ENCODE peak calls at places on chromosomes 5 and 9, in four cellular contexts. One of them, this sample, is unnamed.

GRCh38 chr5:3619584-3619983 is 24.0 kb downstream of the IRX1 start:
- DNase-seq in transverse colon: no peak
- DNase-seq in A549: no peak
- DNase-seq in CD8-positive, alpha-beta T cell: no peak
- DNase-seq in this sample: no peak

GRCh38 chr9:133889498-133890301 is 102.4 kb downstream of the VAV2 start:
- DNase-seq in transverse colon: no peak
- DNase-seq in A549: peak; percentile 25
- DNase-seq in CD8-positive, alpha-beta T cell: no peak
- DNase-seq in this sample: no peak

GRCh38 chr9:129816501-129817435 is 7.2 kb downstream of the TOR1A start:
- DNase-seq in transverse colon: no peak
- DNase-seq in A549: no peak
- DNase-seq in CD8-positive, alpha-beta T cell: no peak
- DNase-seq in this sample: no peak

GRCh38 chr9:123772967-123773366 is 157.0 kb downstream of the DENND1A start:
- DNase-seq in transverse colon: no peak
- DNase-seq in A549: no peak
- DNase-seq in CD8-positive, alpha-beta T cell: no peak
- DNase-seq in this sample: no peak

GRCh38 chr5:50744761-50745160 is 78.3 kb downstream of the PARP8 start:
- DNase-seq in transverse colon: no peak
- DNase-seq in A549: no peak
- DNase-seq in CD8-positive, alpha-beta T cell: no peak
- DNase-seq in this sample: no peak

GRCh38 chr5:157740211-157740610 is 3.3 kb upstream of the LSM11 start:
- DNase-seq in transverse colon: no peak
- DNase-seq in A549: peak; percentile 69
- DNase-seq in CD8-positive, alpha-beta T cell: no peak
- DNase-seq in this sample: no peak

GRCh38 chr9:77926314-77926959 is 105.2 kb downstream of the GNAQ start:
- DNase-seq in transverse colon: no peak
- DNase-seq in A549: no peak
- DNase-seq in CD8-positive, alpha-beta T cell: no peak
- DNase-seq in this sample: no peak

GRCh38 chr5:1522601-1523479 is 920 bp downstream of the LPCAT1 start:
- DNase-seq in transverse colon: peak; percentile 7
- DNase-seq in A549: no peak
- DNase-seq in CD8-positive, alpha-beta T cell: no peak
- DNase-seq in this sample: no peak

GRCh38 chr9:419571-420156 is 205.0 kb downstream of the DOCK8 start:
- DNase-seq in transverse colon: no peak
- DNase-seq in A549: no peak
- DNase-seq in CD8-positive, alpha-beta T cell: no peak
- DNase-seq in this sample: no peak

GRCh38 chr9:16535555-16535954 is 334.9 kb downstream of the BNC2 start:
- DNase-seq in transverse colon: no peak
- DNase-seq in A549: no peak
- DNase-seq in CD8-positive, alpha-beta T cell: no peak
- DNase-seq in this sample: no peak

GRCh38 chr9:126750941-126751725 is 53.7 kb upstream of the ZBTB43 start:
- DNase-seq in transverse colon: no peak
- DNase-seq in A549: no peak
- DNase-seq in CD8-positive, alpha-beta T cell: no peak
- DNase-seq in this sample: no peak

GRCh38 chr5:167951121-167951520 is 340.3 kb upstream of the WWC1 start:
- DNase-seq in transverse colon: no peak
- DNase-seq in A549: no peak
- DNase-seq in CD8-positive, alpha-beta T cell: no peak
- DNase-seq in this sample: no peak

GRCh38 chr5:132086277-132086794 is 12.7 kb downstream of the CSF2 start:
- DNase-seq in transverse colon: no peak
- DNase-seq in A549: peak; percentile 44
- DNase-seq in CD8-positive, alpha-beta T cell: no peak
- DNase-seq in this sample: no peak

GRCh38 chr5:169350759-169351240 is 49.9 kb upstream of the SLIT3 start:
- DNase-seq in transverse colon: no peak
- DNase-seq in A549: peak; percentile 93
- DNase-seq in CD8-positive, alpha-beta T cell: no peak
- DNase-seq in this sample: peak; percentile 25

GRCh38 chr9:97794666-97795065 is 58.4 kb upstream of the FOXE1 start:
- DNase-seq in transverse colon: no peak
- DNase-seq in A549: no peak
- DNase-seq in CD8-positive, alpha-beta T cell: no peak
- DNase-seq in this sample: no peak

GRCh38 chr5:82107277-82107676 is 135.5 kb downstream of the ATG10 start:
- DNase-seq in transverse colon: no peak
- DNase-seq in A549: peak; percentile 3
- DNase-seq in CD8-positive, alpha-beta T cell: no peak
- DNase-seq in this sample: no peak

GRCh38 chr5:132059696-132060500 is 557 bp upstream of the IL3 start:
- DNase-seq in transverse colon: peak; percentile 2
- DNase-seq in A549: no peak
- DNase-seq in CD8-positive, alpha-beta T cell: no peak
- DNase-seq in this sample: peak; percentile 11

GRCh38 chr5:99034336-99034735 is 105.5 kb upstream of the CHD1 start:
- DNase-seq in transverse colon: peak; percentile 72
- DNase-seq in A549: no peak
- DNase-seq in CD8-positive, alpha-beta T cell: no peak
- DNase-seq in this sample: no peak

GRCh38 chr9:68416891-68417570 is 60.6 kb downstream of the PGM5 start:
- DNase-seq in transverse colon: no peak
- DNase-seq in A549: no peak
- DNase-seq in CD8-positive, alpha-beta T cell: no peak
- DNase-seq in this sample: no peak

GRCh38 chr5:169831331-169831730 is 149.0 kb downstream of the INSYN2B start:
- DNase-seq in transverse colon: no peak
- DNase-seq in A549: no peak
- DNase-seq in CD8-positive, alpha-beta T cell: no peak
- DNase-seq in this sample: no peak

GRCh38 chr5:96209829-96210228 is 223.2 kb downstream of the PCSK1 start:
- DNase-seq in transverse colon: no peak
- DNase-seq in A549: no peak
- DNase-seq in CD8-positive, alpha-beta T cell: no peak
- DNase-seq in this sample: no peak

GRCh38 chr9:101601904-101602765 is 7.4 kb upstream of the PPP3R2 start:
- DNase-seq in transverse colon: no peak
- DNase-seq in A549: peak; percentile 47
- DNase-seq in CD8-positive, alpha-beta T cell: no peak
- DNase-seq in this sample: no peak

GRCh38 chr9:3879315-3879714 is 353.5 kb upstream of the RFX3 start:
- DNase-seq in transverse colon: no peak
- DNase-seq in A549: no peak
- DNase-seq in CD8-positive, alpha-beta T cell: no peak
- DNase-seq in this sample: no peak

GRCh38 chr9:6984941-6985578 is 227.3 kb downstream of the KDM4C start:
- DNase-seq in transverse colon: no peak
- DNase-seq in A549: no peak
- DNase-seq in CD8-positive, alpha-beta T cell: no peak
- DNase-seq in this sample: no peak

GRCh38 chr5:54326662-54327145 is 16.3 kb upstream of the ARL15 start:
- DNase-seq in transverse colon: no peak
- DNase-seq in A549: no peak
- DNase-seq in CD8-positive, alpha-beta T cell: no peak
- DNase-seq in this sample: no peak

GRCh38 chr9:89367281-89367680 is 49.0 kb downstream of the SECISBP2 start:
- DNase-seq in transverse colon: no peak
- DNase-seq in A549: no peak
- DNase-seq in CD8-positive, alpha-beta T cell: no peak
- DNase-seq in this sample: no peak

DNA sequence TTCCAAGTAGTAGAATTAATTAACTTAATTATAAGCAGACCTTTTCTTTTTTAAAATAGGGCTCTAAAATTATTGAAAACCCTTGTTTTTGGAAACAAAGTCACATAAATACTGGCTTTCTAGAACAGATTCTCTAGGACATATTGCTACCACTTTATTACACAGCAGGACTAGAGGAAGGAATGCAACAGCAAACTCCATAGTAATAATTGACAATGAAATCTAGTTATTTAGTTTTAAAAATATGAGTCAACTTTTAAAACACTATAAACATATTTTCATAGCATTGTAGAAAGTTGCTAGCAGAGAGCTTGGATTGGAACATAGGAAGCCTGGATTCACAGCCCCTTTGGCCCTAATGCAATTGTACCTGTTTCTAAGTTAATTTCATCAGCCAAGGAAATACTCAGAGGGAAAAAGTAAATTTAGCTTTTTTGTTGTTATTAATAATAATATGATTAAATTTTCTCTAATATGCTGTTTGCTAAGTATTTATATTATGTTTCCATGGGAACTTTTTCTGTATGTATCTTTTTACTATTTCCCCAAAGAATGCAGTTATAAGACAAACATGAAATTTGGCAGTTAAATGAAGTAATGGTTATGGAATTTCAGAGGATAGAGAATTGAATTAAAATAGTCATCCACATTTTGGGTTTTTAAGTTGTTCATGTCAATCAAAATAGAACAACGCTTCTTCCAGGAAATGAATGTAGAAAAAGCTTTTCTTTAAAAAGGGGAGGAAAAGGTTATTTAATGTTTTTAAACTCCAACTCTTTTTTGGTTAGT is 45.6 kb downstream of the VCAN start:
- DNase-seq in transverse colon: no peak
- DNase-seq in A549: no peak
- DNase-seq in CD8-positive, alpha-beta T cell: no peak
- DNase-seq in this sample: no peak
- TF ChIP-seq CTCF in transverse colon: no peak
- TF ChIP-seq CTCF in A549: no peak
- TF ChIP-seq CTCF in CD8-positive, alpha-beta T cell: no peak
- TF ChIP-seq CTCF in this sample: no peak

DNA sequence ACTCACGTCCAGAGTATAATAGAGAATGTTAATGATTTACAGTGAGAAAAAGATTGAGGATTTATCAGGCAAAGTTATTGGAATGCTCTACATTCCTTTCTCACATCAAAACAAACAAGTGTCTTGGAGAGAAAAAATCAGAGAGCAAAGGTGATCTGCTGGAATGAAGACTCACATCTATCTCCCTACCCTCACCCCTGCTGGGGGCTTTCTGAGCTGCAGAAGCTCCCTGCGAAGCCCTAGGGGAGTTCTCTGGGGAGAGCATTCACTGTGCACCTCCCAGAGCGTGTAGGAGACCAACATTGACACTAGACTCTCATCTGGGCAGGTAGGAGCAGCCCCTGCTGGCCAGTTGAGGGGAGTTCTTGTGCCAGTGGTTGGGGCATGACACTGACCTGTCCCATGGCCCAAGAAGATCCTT is 76.6 kb upstream of the ADAMTS16 start:
- DNase-seq in transverse colon: no peak
- DNase-seq in A549: peak; percentile 9
- DNase-seq in CD8-positive, alpha-beta T cell: no peak
- DNase-seq in this sample: no peak
- TF ChIP-seq CTCF in transverse colon: no peak
- TF ChIP-seq CTCF in A549: no peak
- TF ChIP-seq CTCF in CD8-positive, alpha-beta T cell: no peak
- TF ChIP-seq CTCF in this sample: no peak

DNA sequence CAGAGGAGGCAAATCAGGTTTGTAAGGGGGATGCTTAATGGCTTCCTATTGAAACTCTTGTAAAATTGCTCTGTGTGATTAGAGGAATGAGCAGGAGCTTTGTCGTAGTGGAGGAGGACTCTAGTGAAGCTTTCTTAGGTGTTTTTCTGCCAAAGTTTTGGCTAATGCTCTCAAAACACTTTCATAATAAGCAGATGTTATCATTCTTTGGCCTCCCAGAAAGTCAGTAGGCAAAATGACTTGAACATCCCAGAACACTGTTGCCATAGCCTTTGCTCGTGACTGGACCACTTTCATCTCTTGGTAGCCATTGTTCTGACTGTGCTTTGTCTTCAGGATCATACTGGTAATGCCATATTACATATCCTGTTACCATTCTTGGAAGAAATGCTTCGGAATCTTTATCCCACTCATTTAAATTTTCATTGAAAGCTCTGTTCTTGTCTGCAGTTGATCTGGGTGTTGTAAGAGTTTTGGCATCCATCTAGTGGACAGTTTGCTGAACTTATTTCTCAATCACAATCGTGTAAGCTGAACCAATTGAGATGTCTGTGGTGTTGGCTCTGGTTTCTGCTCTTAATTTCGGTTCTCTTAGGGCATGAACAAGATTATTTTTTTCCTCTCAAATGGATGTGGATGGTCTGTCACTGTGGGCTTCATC is 187.6 kb downstream of the COMMD10 start:
- DNase-seq in transverse colon: no peak
- DNase-seq in A549: no peak
- DNase-seq in CD8-positive, alpha-beta T cell: no peak
- DNase-seq in this sample: no peak
- TF ChIP-seq CTCF in transverse colon: no peak
- TF ChIP-seq CTCF in A549: no peak
- TF ChIP-seq CTCF in CD8-positive, alpha-beta T cell: no peak
- TF ChIP-seq CTCF in this sample: no peak

GRCh38 chr9:95181226-95181818 is 136.2 kb downstream of the FANCC start:
- DNase-seq in transverse colon: no peak
- DNase-seq in A549: peak; percentile 34
- DNase-seq in CD8-positive, alpha-beta T cell: no peak
- DNase-seq in this sample: no peak

GRCh38 chr9:95181845-95182244 is 135.7 kb downstream of the FANCC start:
- DNase-seq in transverse colon: no peak
- DNase-seq in A549: no peak
- DNase-seq in CD8-positive, alpha-beta T cell: no peak
- DNase-seq in this sample: no peak

GRCh38 chr9:95177617-95178016 is 139.9 kb downstream of the FANCC start:
- DNase-seq in transverse colon: no peak
- DNase-seq in A549: no peak
- DNase-seq in CD8-positive, alpha-beta T cell: no peak
- DNase-seq in this sample: no peak

GRCh38 chr9:95185931-95186330 is 131.6 kb downstream of the FANCC start:
- DNase-seq in transverse colon: no peak
- DNase-seq in A549: no peak
- DNase-seq in CD8-positive, alpha-beta T cell: no peak
- DNase-seq in this sample: no peak

DNA sequence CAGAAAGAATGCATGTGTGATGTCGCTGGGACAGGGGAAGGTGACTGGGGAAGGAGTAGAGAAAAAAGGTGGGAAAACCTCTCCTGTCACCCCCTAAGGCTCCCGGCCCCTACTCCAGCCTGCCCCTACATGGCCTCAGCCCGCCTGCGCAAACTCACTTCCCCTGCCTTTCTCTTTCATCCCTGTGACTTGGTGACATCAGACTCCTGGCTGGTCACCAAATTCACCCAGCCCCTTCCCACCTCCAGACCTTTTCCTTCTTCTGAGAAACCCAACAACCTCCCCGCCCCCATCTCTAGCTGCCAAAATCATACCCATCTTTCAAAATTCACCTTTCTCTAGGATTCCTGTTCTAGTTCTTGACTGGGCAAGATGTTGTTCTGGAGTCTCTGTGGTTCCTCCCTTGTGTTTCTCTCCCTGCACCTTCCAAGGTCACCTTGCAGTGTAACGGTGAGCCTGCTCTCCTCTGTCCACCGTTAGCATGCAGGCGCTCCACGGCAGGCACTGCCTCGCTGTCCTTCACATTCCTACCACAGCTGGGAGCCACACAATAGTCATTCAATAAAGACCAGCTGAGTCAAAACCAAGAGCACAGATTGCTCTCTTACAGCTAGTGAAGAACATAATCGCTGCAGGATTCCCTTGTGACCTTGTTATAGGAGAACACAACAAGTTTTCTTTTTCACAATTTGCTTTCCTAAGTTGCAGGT is 134.5 kb downstream of the FANCC start:
- DNase-seq in transverse colon: no peak
- DNase-seq in A549: no peak
- DNase-seq in CD8-positive, alpha-beta T cell: no peak
- DNase-seq in this sample: no peak
- TF ChIP-seq CTCF in transverse colon: no peak
- TF ChIP-seq CTCF in A549: no peak
- TF ChIP-seq CTCF in CD8-positive, alpha-beta T cell: no peak
- TF ChIP-seq CTCF in this sample: no peak